ENCODE peak calls at places on chromosome 4, in five cellular contexts. One of them, this sample, is unnamed.

GRCh38 chr4:158316264-158316663 is 106.0 kb downstream of the TMEM144 start:
- DNase-seq in dorsolateral prefrontal cortex: no peak
- DNase-seq in NCI-H460: no peak
- DNase-seq in transverse colon: no peak
- DNase-seq in activated T-helper 1 cell treated with anti-CD3 and anti-CD28 coated beads, Interleukin-2, amount 50 U/mL, for 16 hours: no peak
- DNase-seq in this sample: no peak

GRCh38 chr4:170106899-170107298 is 17.1 kb upstream of the AADAT start:
- DNase-seq in activated T-helper 1 cell treated with anti-CD3 and anti-CD28 coated beads, Interleukin-2, amount 50 U/mL, for 16 hours: no peak
- DNase-seq in NCI-H460: no peak
- DNase-seq in transverse colon: no peak
- DNase-seq in dorsolateral prefrontal cortex: no peak
- DNase-seq in this sample: no peak

GRCh38 chr4:152090543-152090942 is 329.7 kb upstream of the GATB start:
- DNase-seq in activated T-helper 1 cell treated with anti-CD3 and anti-CD28 coated beads, Interleukin-2, amount 50 U/mL, for 16 hours: no peak
- DNase-seq in NCI-H460: no peak
- DNase-seq in dorsolateral prefrontal cortex: no peak
- DNase-seq in transverse colon: no peak
- DNase-seq in this sample: no peak

GRCh38 chr4:56907009-56907408 is 691 bp upstream of the REST start:
- DNase-seq in NCI-H460: no peak
- DNase-seq in dorsolateral prefrontal cortex: no peak
- DNase-seq in activated T-helper 1 cell treated with anti-CD3 and anti-CD28 coated beads, Interleukin-2, amount 50 U/mL, for 16 hours: no peak
- DNase-seq in transverse colon: peak
- DNase-seq in this sample: no peak

GRCh38 chr4:48141048-48141447 is 7.0 kb upstream of the TXK start:
- DNase-seq in NCI-H460: peak
- DNase-seq in activated T-helper 1 cell treated with anti-CD3 and anti-CD28 coated beads, Interleukin-2, amount 50 U/mL, for 16 hours: no peak
- DNase-seq in transverse colon: no peak
- DNase-seq in dorsolateral prefrontal cortex: no peak
- DNase-seq in this sample: no peak

GRCh38 chr4:15893967-15894366 is 44.6 kb downstream of the FGFBP1 start:
- DNase-seq in dorsolateral prefrontal cortex: no peak
- DNase-seq in NCI-H460: peak
- DNase-seq in transverse colon: no peak
- DNase-seq in activated T-helper 1 cell treated with anti-CD3 and anti-CD28 coated beads, Interleukin-2, amount 50 U/mL, for 16 hours: no peak
- DNase-seq in this sample: no peak

GRCh38 chr4:3802571-3803474 is 36.6 kb downstream of the ADRA2C start:
- DNase-seq in dorsolateral prefrontal cortex: no peak
- DNase-seq in activated T-helper 1 cell treated with anti-CD3 and anti-CD28 coated beads, Interleukin-2, amount 50 U/mL, for 16 hours: no peak
- DNase-seq in NCI-H460: no peak
- DNase-seq in transverse colon: no peak
- DNase-seq in this sample: no peak

GRCh38 chr4:157895205-157895604 is 277.6 kb downstream of the GASK1B start:
- DNase-seq in NCI-H460: no peak
- DNase-seq in dorsolateral prefrontal cortex: no peak
- DNase-seq in transverse colon: no peak
- DNase-seq in activated T-helper 1 cell treated with anti-CD3 and anti-CD28 coated beads, Interleukin-2, amount 50 U/mL, for 16 hours: no peak
- DNase-seq in this sample: no peak

GRCh38 chr4:141207971-141208370 is 12.7 kb upstream of the ZNF330 start:
- DNase-seq in dorsolateral prefrontal cortex: no peak
- DNase-seq in transverse colon: no peak
- DNase-seq in NCI-H460: no peak
- DNase-seq in activated T-helper 1 cell treated with anti-CD3 and anti-CD28 coated beads, Interleukin-2, amount 50 U/mL, for 16 hours: no peak
- DNase-seq in this sample: no peak

GRCh38 chr4:139018971-139019758 is 3.6 kb downstream of the NOCT start:
- DNase-seq in NCI-H460: no peak
- DNase-seq in activated T-helper 1 cell treated with anti-CD3 and anti-CD28 coated beads, Interleukin-2, amount 50 U/mL, for 16 hours: no peak
- DNase-seq in dorsolateral prefrontal cortex: no peak
- DNase-seq in transverse colon: no peak
- DNase-seq in this sample: no peak

GRCh38 chr4:165208322-165208652 is 926 bp downstream of the KLHL2 start:
- DNase-seq in activated T-helper 1 cell treated with anti-CD3 and anti-CD28 coated beads, Interleukin-2, amount 50 U/mL, for 16 hours: no peak
- DNase-seq in dorsolateral prefrontal cortex: no peak
- DNase-seq in transverse colon: no peak
- DNase-seq in NCI-H460: no peak
- DNase-seq in this sample: no peak

GRCh38 chr4:38099020-38099600 is 138.9 kb downstream of the PTTG2 start:
- DNase-seq in activated T-helper 1 cell treated with anti-CD3 and anti-CD28 coated beads, Interleukin-2, amount 50 U/mL, for 16 hours: no peak
- DNase-seq in transverse colon: no peak
- DNase-seq in NCI-H460: no peak
- DNase-seq in dorsolateral prefrontal cortex: no peak
- DNase-seq in this sample: no peak

GRCh38 chr4:173328236-173328901 is 5.8 kb downstream of the HMGB2 start:
- DNase-seq in activated T-helper 1 cell treated with anti-CD3 and anti-CD28 coated beads, Interleukin-2, amount 50 U/mL, for 16 hours: no peak
- DNase-seq in dorsolateral prefrontal cortex: no peak
- DNase-seq in NCI-H460: no peak
- DNase-seq in transverse colon: no peak
- DNase-seq in this sample: no peak

GRCh38 chr4:55269470-55269869 is 76.6 kb upstream of the SRD5A3 start:
- DNase-seq in transverse colon: no peak
- DNase-seq in dorsolateral prefrontal cortex: no peak
- DNase-seq in activated T-helper 1 cell treated with anti-CD3 and anti-CD28 coated beads, Interleukin-2, amount 50 U/mL, for 16 hours: no peak
- DNase-seq in NCI-H460: no peak
- DNase-seq in this sample: no peak

GRCh38 chr4:119939066-119939995 is 127.3 kb downstream of the MAD2L1 start:
- DNase-seq in dorsolateral prefrontal cortex: no peak
- DNase-seq in transverse colon: no peak
- DNase-seq in NCI-H460: no peak
- DNase-seq in activated T-helper 1 cell treated with anti-CD3 and anti-CD28 coated beads, Interleukin-2, amount 50 U/mL, for 16 hours: no peak
- DNase-seq in this sample: no peak

GRCh38 chr4:102493794-102494193 is 7.4 kb upstream of the NFKB1 start:
- DNase-seq in activated T-helper 1 cell treated with anti-CD3 and anti-CD28 coated beads, Interleukin-2, amount 50 U/mL, for 16 hours: no peak
- DNase-seq in dorsolateral prefrontal cortex: no peak
- DNase-seq in NCI-H460: no peak
- DNase-seq in transverse colon: peak
- DNase-seq in this sample: no peak

This sample was measured in amygdala.